ENCODE peak calls at places on chromosome 11, in five cellular contexts. I is activated naive CD4-positive, alpha-beta T cell treated with Interleukin-2 at 50 U/mL for 16 hours; J is NCI-H510A treated with DMSO at 0.1 percent for 48 hours; Q is NCI-H146; H is CD8-positive, alpha-beta memory T cell. X is an unnamed sample.

GRCh38 chr11:29405305-29405704 is 611.5 kb downstream of the KCNA4 start:
- DNase-seq in I (no peak), J (no peak), Q (no peak), H (no peak), X (no peak)

GRCh38 chr11:59429924-59430516 is 3.8 kb upstream of the OR5A2 start:
- DNase-seq in I (no peak), J (peak; percentile 1), Q (peak; percentile 51), H (no peak), X (peak; percentile 64)

GRCh38 chr11:83033972-83034672 is 37.6 kb downstream of the RAB30 start:
- DNase-seq in I (no peak), J (peak; percentile 48), Q (peak; percentile 33), H (no peak), X (no peak)

GRCh38 chr11:34773826-34774225 is 142.4 kb downstream of the APIP start:
- DNase-seq in I (no peak), J (no peak), Q (no peak), H (no peak), X (no peak)

GRCh38 chr11:93577291-93577690 is 34.1 kb upstream of the SMCO4 start:
- DNase-seq in I (no peak), J (no peak), Q (no peak), H (no peak), X (no peak)

GRCh38 chr11:76601712-76602111 is 68.8 kb downstream of the LRRC32 start:
- DNase-seq in I (no peak), J (no peak), Q (no peak), H (no peak), X (no peak)

GRCh38 chr11:8759634-8760033 is 77.0 kb downstream of the RPL27A start:
- DNase-seq in I (no peak), J (no peak), Q (no peak), H (no peak), X (no peak)

GRCh38 chr11:41926339-41926738 is 466.9 kb upstream of the LRRC4C start:
- DNase-seq in I (no peak), J (no peak), Q (no peak), H (no peak), X (no peak)

GRCh38 chr11:70267405-70267950 is 3.0 kb upstream of the PPFIA1 start:
- DNase-seq in I (no peak), J (no peak), Q (no peak), H (no peak), X (no peak)

X was measured in NCI-H345.